ENCODE peak calls at places on chromosomes 6 and 20, in five cellular contexts. Y is AG04450, N is cardiac fibroblast, F is retinal pigment epithelial cell, G is MM.1S. Z is an unnamed sample.

GRCh38 chr20:63740501-63741353 is 1.2 kb downstream of the SLC2A4RG start:
- DNase-seq in Y (peak), N (peak), F (peak), G (no peak), Z (no peak)

GRCh38 chr6:37051138-37052026 is 45.9 kb downstream of the FGD2 start:
- DNase-seq in Y (no peak), N (peak), F (no peak), G (peak), Z (no peak)

GRCh38 chr20:5950271-5951031 is at the start of the genes MCM8 and TRMT6:
- DNase-seq in Y (peak), N (peak), F (peak), G (peak), Z (peak)

GRCh38 chr6:115271001-115271400 is 789.7 kb downstream of the FRK start:
- DNase-seq in Y (no peak), N (no peak), F (no peak), G (no peak), Z (no peak)

GRCh38 chr20:5203380-5203779 is 76.6 kb downstream of the CDS2 start:
- DNase-seq in Y (no peak), N (no peak), F (no peak), G (no peak), Z (no peak)

GRCh38 chr6:17633465-17634188 is 33.5 kb downstream of the FAM8A1 start:
- DNase-seq in Y (no peak), N (no peak), F (no peak), G (no peak), Z (no peak)

GRCh38 chr6:159941286-159942113 is 27.4 kb upstream of the IGF2R start:
- DNase-seq in Y (no peak), N (peak), F (no peak), G (peak), Z (peak)

GRCh38 chr20:36501367-36502006 is 39.8 kb upstream of the MYL9 start:
- DNase-seq in Y (no peak), N (no peak), F (no peak), G (no peak), Z (no peak)

GRCh38 chr6:109006818-109007217 is 87.8 kb downstream of the SESN1 start:
- DNase-seq in Y (no peak), N (no peak), F (no peak), G (no peak), Z (no peak)

GRCh38 chr20:63172726-63173125 is 43.2 kb downstream of the YTHDF1 start:
- DNase-seq in Y (no peak), N (no peak), F (no peak), G (no peak), Z (no peak)

GRCh38 chr20:18506744-18507143 is 996 bp upstream of the SEC23B start:
- DNase-seq in Y (no peak), N (no peak), F (no peak), G (no peak), Z (no peak)

GRCh38 chr6:34243901-34244884 is 4.6 kb downstream of the SMIM29 start:
- DNase-seq in Y (peak), N (peak), F (peak), G (no peak), Z (peak)

GRCh38 chr20:17202668-17203067 is 24.2 kb upstream of the PCSK2 start:
- DNase-seq in Y (no peak), N (no peak), F (peak), G (no peak), Z (no peak)

GRCh38 chr6:27161946-27162603 is 85.4 kb upstream of the PRSS16 start:
- DNase-seq in Y (no peak), N (peak), F (no peak), G (peak), Z (no peak)

GRCh38 chr20:36792422-36792821 is 18.9 kb upstream of the DSN1 start:
- DNase-seq in Y (peak), N (peak), F (peak), G (peak), Z (peak)

GRCh38 chr20:63215101-63216040 is 560 bp downstream of the YTHDF1 start:
- DNase-seq in Y (no peak), N (peak), F (no peak), G (peak), Z (no peak)

GRCh38 chr6:76861403-76861802 is 601.9 kb downstream of the HTR1B start:
- DNase-seq in Y (no peak), N (no peak), F (no peak), G (peak), Z (no peak)

GRCh38 chr6:42359021-42359420 is 92.7 kb downstream of the TRERF1 start:
- DNase-seq in Y (no peak), N (no peak), F (no peak), G (no peak), Z (no peak)

GRCh38 chr20:45469336-45470261 is at the start of gene WFDC2:
- DNase-seq in Y (no peak), N (no peak), F (no peak), G (no peak), Z (no peak)

GRCh38 chr6:42539135-42539534 is 24.7 kb upstream of the UBR2 start:
- DNase-seq in Y (no peak), N (no peak), F (no peak), G (no peak), Z (no peak)

GRCh38 chr20:51382111-51382985 is 160.2 kb downstream of the NFATC2 start:
- DNase-seq in Y (no peak), N (no peak), F (no peak), G (no peak), Z (no peak)

GRCh38 chr20:50325651-50326050 is 135.0 kb downstream of the CEBPB start:
- DNase-seq in Y (no peak), N (no peak), F (no peak), G (no peak), Z (no peak)

GRCh38 chr6:8831366-8832152 is 396.2 kb upstream of the SLC35B3 start:
- DNase-seq in Y (no peak), N (no peak), F (no peak), G (no peak), Z (no peak)

GRCh38 chr20:51862796-51863195 is 60.5 kb upstream of the SALL4 start:
- DNase-seq in Y (no peak), N (no peak), F (no peak), G (no peak), Z (no peak)

GRCh38 chr6:33671381-33672072 is 40.0 kb downstream of the UQCC2 start:
- DNase-seq in Y (no peak), N (no peak), F (no peak), G (no peak), Z (no peak)

GRCh38 chr20:22688485-22688884 is 104.1 kb upstream of the FOXA2 start:
- DNase-seq in Y (no peak), N (no peak), F (no peak), G (no peak), Z (no peak)

GRCh38 chr20:44936510-44936909 is 23.7 kb downstream of the TOMM34 start:
- DNase-seq in Y (no peak), N (no peak), F (no peak), G (no peak), Z (no peak)

GRCh38 chr6:26659042-26659359 is 545 bp downstream of the ZNF322 start:
- DNase-seq in Y (no peak), N (no peak), F (no peak), G (no peak), Z (no peak)

GRCh38 chr20:14418441-14418840 is 81.0 kb upstream of the FLRT3 start:
- DNase-seq in Y (no peak), N (peak), F (no peak), G (no peak), Z (no peak)

GRCh38 chr20:59940129-59940955 is at the start of the genes FAM217B and PPP1R3D:
- DNase-seq in Y (peak), N (peak), F (peak), G (peak), Z (peak)
- TF ChIP-seq CTCF in Y (peak), N (no peak), F (no peak), G (no peak), Z (no peak)

DNA sequence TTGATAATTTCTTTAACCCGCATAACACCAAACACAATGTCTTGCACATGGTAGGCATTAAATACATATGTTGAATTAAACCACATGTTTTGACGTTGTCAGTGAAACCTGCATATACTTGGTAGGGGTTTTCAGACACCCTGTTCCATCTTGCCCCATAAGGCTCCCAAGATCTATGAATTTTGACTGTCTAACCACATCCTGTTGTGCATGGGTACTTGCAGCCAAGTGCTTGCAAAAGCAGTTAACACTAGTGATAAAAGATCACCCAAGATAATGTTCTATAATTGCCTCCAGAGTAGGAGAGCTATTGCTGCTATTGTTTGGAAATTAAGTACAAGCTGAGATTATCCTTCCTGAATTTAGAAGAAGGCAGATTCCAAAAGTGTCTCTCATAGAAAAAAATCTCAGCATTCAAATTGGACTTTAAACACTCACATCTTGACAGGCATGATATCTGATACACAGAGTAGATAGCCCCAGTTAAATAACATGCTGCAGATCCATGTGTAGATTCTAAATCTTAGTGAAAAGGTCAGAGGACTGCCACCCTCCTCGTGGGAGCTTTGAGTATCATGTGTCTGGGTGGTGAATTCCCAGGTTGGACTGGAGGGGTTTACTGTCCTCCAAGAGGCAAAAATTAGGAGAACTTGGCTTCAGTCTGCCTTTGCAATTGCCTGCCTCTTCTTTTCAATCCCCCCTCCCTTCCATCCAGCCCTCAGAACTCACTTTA is 25.8 kb upstream of the CCN6 start:
- DNase-seq in Y (no peak), N (peak), F (no peak), G (peak), Z (no peak)
- H3K4me3 ChIP-seq in Y (no peak), N (no peak), F (no peak), G (no peak), Z (no peak)

GRCh38 chr6:119349341-119350201 is at the start of gene MAN1A1:
- DNase-seq in Y (peak), N (peak), F (no peak), G (peak), Z (no peak)
- TF ChIP-seq CTCF in Y (no peak), N (no peak), F (no peak), G (no peak), Z (no peak)

GRCh38 chr20:25309395-25310267 is 61.7 kb downstream of the PYGB start:
- DNase-seq in Y (no peak), N (peak), F (peak), G (peak), Z (peak)
- H3K4me3 ChIP-seq in Y (peak), N (no peak), F (peak), G (peak), Z (peak)